ENCODE peak calls at places on chromosomes 6 and 20, in six cellular contexts. S is stimulated activated CD4-positive, alpha-beta T cell treated with anti-CD3 and anti-CD28 coated beads, TNF-alpha, amount 100 ng/mL, for 48 hours; D is central memory CD4-positive, alpha-beta T cell; U is T-cell; M is fibroblast of mammary gland; J is progenitor cell of endocrine pancreas. W is an unnamed sample.

GRCh38 chr6:67535946-67536345 is 1099.1 kb upstream of the ADGRB3 start:
- DNase-seq in D (no peak), S (no peak), U (no peak), M (peak), J (no peak), W (no peak)

GRCh38 chr6:132198896-132199295 is 202.4 kb downstream of the MOXD1 start:
- DNase-seq in D (no peak), M (peak), S (no peak), J (no peak), U (no peak), W (no peak)

GRCh38 chr20:62938105-62938888 is at the start of gene GID8:
- DNase-seq in J (peak), S (no peak), U (peak), M (peak), D (no peak), W (peak)

GRCh38 chr6:42010185-42010872 is 40.0 kb upstream of the TAF8 start:
- DNase-seq in S (no peak), J (no peak), M (no peak), U (no peak), D (no peak), W (peak)

GRCh38 chr6:34273242-34273805 is 24.5 kb upstream of the SMIM29 start:
- DNase-seq in S (no peak), J (no peak), D (no peak), U (no peak), M (no peak), W (no peak)

GRCh38 chr6:108627692-108628565 is 67.2 kb downstream of the FOXO3 start:
- DNase-seq in J (no peak), S (no peak), D (no peak), M (peak), U (no peak), W (no peak)

GRCh38 chr6:154113392-154113791 is 74.4 kb downstream of the OPRM1 start:
- DNase-seq in J (no peak), S (no peak), M (no peak), U (no peak), D (no peak), W (no peak)

GRCh38 chr20:33731693-33732165 is at the start of gene ZNF341:
- DNase-seq in D (peak), U (peak), S (peak), J (peak), M (no peak), W (peak)